ENCODE peak calls at places on chromosomes 12 and 14, in four cellular contexts. One of them, this sample, is unnamed.
A peak's percentile ranks its signal among the peaks of the same experiment; 100 is the strongest.

GRCh38 chr14:56247495-56248087 is 129.4 kb downstream of the PELI2 start:
- DNase-seq in K562: no peak
- DNase-seq in HepG2: peak; percentile 12
- DNase-seq in H1: no peak
- DNase-seq in this sample: no peak

GRCh38 chr12:106227641-106228319 is 20.0 kb downstream of the CKAP4 start:
- DNase-seq in K562: no peak
- DNase-seq in HepG2: peak; percentile 47
- DNase-seq in H1: no peak
- DNase-seq in this sample: no peak

GRCh38 chr12:95248604-95249355 is 31.2 kb downstream of the VEZT start:
- DNase-seq in K562: no peak
- DNase-seq in HepG2: no peak
- DNase-seq in H1: no peak
- DNase-seq in this sample: no peak

GRCh38 chr14:45089813-45090212 is 5.9 kb downstream of the PRPF39 start:
- DNase-seq in K562: no peak
- DNase-seq in HepG2: no peak
- DNase-seq in H1: no peak
- DNase-seq in this sample: no peak

GRCh38 chr14:86774916-86775315 is 1218.1 kb downstream of the GALC start:
- DNase-seq in K562: no peak
- DNase-seq in HepG2: no peak
- DNase-seq in H1: no peak
- DNase-seq in this sample: no peak

GRCh38 chr14:68295316-68295816 is 475.8 kb downstream of the RAD51B start:
- DNase-seq in K562: peak; percentile 91
- DNase-seq in HepG2: peak; percentile 98
- DNase-seq in H1: no peak
- DNase-seq in this sample: no peak

GRCh38 chr12:48000878-48001321 is 3.4 kb downstream of the COL2A1 start:
- DNase-seq in K562: no peak
- DNase-seq in HepG2: no peak
- DNase-seq in H1: no peak
- DNase-seq in this sample: no peak

GRCh38 chr14:54606178-54606577 is 39.2 kb downstream of the SAMD4A start:
- DNase-seq in K562: no peak
- DNase-seq in HepG2: no peak
- DNase-seq in H1: no peak
- DNase-seq in this sample: no peak

GRCh38 chr12:102539651-102540553 is 59.5 kb upstream of the IGF1 start:
- DNase-seq in K562: no peak
- DNase-seq in HepG2: peak; percentile 31
- DNase-seq in H1: no peak
- DNase-seq in this sample: no peak

GRCh38 chr12:70919597-70920035 is 922 bp downstream of the PTPRR start:
- DNase-seq in K562: no peak
- DNase-seq in HepG2: no peak
- DNase-seq in H1: no peak
- DNase-seq in this sample: no peak

GRCh38 chr14:91202234-91202974 is 42.1 kb downstream of the GPR68 start:
- DNase-seq in K562: peak; percentile 73
- DNase-seq in HepG2: no peak
- DNase-seq in H1: no peak
- DNase-seq in this sample: no peak

GRCh38 chr14:102500190-102500661 is 9.3 kb downstream of the ANKRD9 start:
- DNase-seq in K562: no peak
- DNase-seq in HepG2: no peak
- DNase-seq in H1: no peak
- DNase-seq in this sample: no peak

GRCh38 chr14:32345311-32345771 is 16.2 kb downstream of the AKAP6 start:
- DNase-seq in K562: no peak
- DNase-seq in HepG2: no peak
- DNase-seq in H1: no peak
- DNase-seq in this sample: no peak

GRCh38 chr14:32702571-32702970 is 236.1 kb upstream of the NPAS3 start:
- DNase-seq in K562: no peak
- DNase-seq in HepG2: no peak
- DNase-seq in H1: peak; percentile 51
- DNase-seq in this sample: no peak

GRCh38 chr12:88339966-88340365 is 197.9 kb downstream of the TMTC3 start:
- DNase-seq in K562: no peak
- DNase-seq in HepG2: no peak
- DNase-seq in H1: no peak
- DNase-seq in this sample: no peak

GRCh38 chr14:64968167-64968566 is 4.0 kb downstream of the RAB15 start:
- DNase-seq in K562: no peak
- DNase-seq in HepG2: no peak
- DNase-seq in H1: no peak
- DNase-seq in this sample: no peak

GRCh38 chr12:49933793-49934192 is 16.7 kb upstream of the AQP2 start:
- DNase-seq in K562: no peak
- DNase-seq in HepG2: no peak
- DNase-seq in H1: no peak
- DNase-seq in this sample: no peak

GRCh38 chr12:126337556-126337955 is 1272.3 kb downstream of the AACS start:
- DNase-seq in K562: no peak
- DNase-seq in HepG2: no peak
- DNase-seq in H1: no peak
- DNase-seq in this sample: no peak

GRCh38 chr12:11592484-11592883 is 57.0 kb upstream of the ETV6 start:
- DNase-seq in K562: no peak
- DNase-seq in HepG2: no peak
- DNase-seq in H1: no peak
- DNase-seq in this sample: no peak

GRCh38 chr12:1670815-1671268 is 20.0 kb upstream of the ADIPOR2 start:
- DNase-seq in K562: no peak
- DNase-seq in HepG2: no peak
- DNase-seq in H1: no peak
- DNase-seq in this sample: no peak

GRCh38 chr12:88052686-88053085 is 23.5 kb upstream of the C12orf50 start:
- DNase-seq in K562: peak; percentile 19
- DNase-seq in HepG2: peak; percentile 30
- DNase-seq in H1: no peak
- DNase-seq in this sample: no peak

GRCh38 chr12:111775205-111776193 is 8.8 kb downstream of the ALDH2 start:
- DNase-seq in K562: peak; percentile 77
- DNase-seq in HepG2: peak; percentile 80
- DNase-seq in H1: no peak
- DNase-seq in this sample: peak; percentile 70

GRCh38 chr12:46514886-46515285 is 142.3 kb upstream of the SLC38A2 start:
- DNase-seq in K562: no peak
- DNase-seq in HepG2: no peak
- DNase-seq in H1: no peak
- DNase-seq in this sample: no peak

GRCh38 chr14:24311837-24312615 is 724 bp downstream of the LTB4R start:
- DNase-seq in K562: no peak
- DNase-seq in HepG2: no peak
- DNase-seq in H1: no peak
- DNase-seq in this sample: no peak

GRCh38 chr12:5188413-5188930 is 144.8 kb downstream of the KCNA5 start:
- DNase-seq in K562: no peak
- DNase-seq in HepG2: no peak
- DNase-seq in H1: no peak
- DNase-seq in this sample: no peak

GRCh38 chr12:6539276-6540134 is 5.2 kb downstream of the GAPDH start:
- DNase-seq in K562: peak; percentile 30
- DNase-seq in HepG2: no peak
- DNase-seq in H1: no peak
- DNase-seq in this sample: no peak

GRCh38 chr14:68676511-68676943 is 116.3 kb downstream of the ZFP36L1 start:
- DNase-seq in K562: no peak
- DNase-seq in HepG2: peak; percentile 39
- DNase-seq in H1: no peak
- DNase-seq in this sample: no peak

GRCh38 chr12:81294325-81295190 is 216.7 kb downstream of the ACSS3 start:
- DNase-seq in K562: no peak
- DNase-seq in HepG2: no peak
- DNase-seq in H1: no peak
- DNase-seq in this sample: no peak

GRCh38 chr14:65506801-65507200 is 94.3 kb downstream of the FUT8 start:
- DNase-seq in K562: no peak
- DNase-seq in HepG2: peak; percentile 5
- DNase-seq in H1: peak; percentile 10
- DNase-seq in this sample: no peak

GRCh38 chr14:101062611-101063010 is 159.1 kb upstream of the RTL1 start:
- DNase-seq in K562: no peak
- DNase-seq in HepG2: no peak
- DNase-seq in H1: no peak
- DNase-seq in this sample: no peak

GRCh38 chr14:88683119-88683518 is 109.6 kb downstream of the EML5 start:
- DNase-seq in K562: no peak
- DNase-seq in HepG2: no peak
- DNase-seq in H1: no peak
- DNase-seq in this sample: no peak

GRCh38 chr14:66746316-66747006 is 238.5 kb downstream of the GPHN start:
- DNase-seq in K562: peak; percentile 9
- DNase-seq in HepG2: peak; percentile 12
- DNase-seq in H1: no peak
- DNase-seq in this sample: no peak

GRCh38 chr12:92002673-92003382 is 142.8 kb downstream of the BTG1 start:
- DNase-seq in K562: peak; percentile 71
- DNase-seq in HepG2: peak; percentile 4
- DNase-seq in H1: no peak
- DNase-seq in this sample: no peak

GRCh38 chr14:95341115-95341514 is 21.4 kb upstream of the CLMN start:
- DNase-seq in K562: no peak
- DNase-seq in HepG2: no peak
- DNase-seq in H1: no peak
- DNase-seq in this sample: no peak

GRCh38 chr12:57734586-57734985 is 4.0 kb downstream of the AGAP2 start:
- DNase-seq in K562: no peak
- DNase-seq in HepG2: no peak
- DNase-seq in H1: no peak
- DNase-seq in this sample: no peak

DNA sequence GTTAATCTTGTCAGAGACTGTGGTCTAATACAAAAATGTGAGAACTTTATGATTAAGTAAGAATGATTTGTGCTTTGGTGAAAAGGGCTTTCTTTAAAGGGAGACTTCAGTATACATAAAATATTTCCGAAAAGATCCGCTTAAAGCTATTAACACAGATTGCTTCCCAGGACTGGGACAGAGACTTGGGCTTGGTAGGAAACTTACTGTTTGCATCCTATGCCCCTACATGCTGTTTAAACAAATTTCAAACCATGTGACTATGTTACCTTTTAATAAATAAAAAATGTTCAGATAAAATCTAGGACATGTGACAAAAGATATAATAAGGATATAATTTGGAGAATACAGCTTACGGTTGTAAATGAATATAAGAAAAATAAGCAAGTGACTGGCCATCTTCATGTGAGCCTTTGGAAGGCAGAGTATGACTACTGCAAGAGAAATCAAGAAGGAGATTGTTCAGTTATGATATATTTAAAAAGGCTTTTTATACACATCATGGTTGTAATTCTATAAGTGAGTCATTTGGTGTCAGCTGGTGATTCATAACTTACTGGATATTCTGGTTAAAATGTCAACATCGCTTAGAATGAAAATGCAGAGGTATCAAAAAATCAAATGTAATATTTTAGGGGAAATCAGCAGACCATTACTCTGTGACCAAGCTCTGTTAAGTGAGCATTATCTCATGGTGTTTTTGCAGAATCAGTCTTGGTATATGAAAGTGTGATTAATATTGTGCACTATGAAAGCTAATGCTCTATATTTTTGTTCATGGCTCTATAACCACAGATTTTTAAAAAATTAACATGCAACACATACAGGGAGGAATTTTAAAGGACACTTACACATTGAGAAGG is 234.8 kb upstream of the E2F7 start:
- DNase-seq in K562: no peak
- DNase-seq in HepG2: no peak
- DNase-seq in H1: no peak
- DNase-seq in this sample: no peak
- TF ChIP-seq ZNF274 in K562: no peak
- TF ChIP-seq ZNF274 in HepG2: no peak
- TF ChIP-seq ZNF274 in H1: no peak
- TF ChIP-seq ZNF274 in this sample: no peak

GRCh38 chr12:99137124-99137845 is 492.2 kb downstream of the APAF1 start:
- DNase-seq in K562: no peak
- DNase-seq in HepG2: no peak
- DNase-seq in H1: no peak
- DNase-seq in this sample: no peak
- TF ChIP-seq GABPA in K562: no peak
- TF ChIP-seq GABPA in HepG2: no peak
- TF ChIP-seq GABPA in H1: no peak
- TF ChIP-seq GABPA in this sample: no peak

DNA sequence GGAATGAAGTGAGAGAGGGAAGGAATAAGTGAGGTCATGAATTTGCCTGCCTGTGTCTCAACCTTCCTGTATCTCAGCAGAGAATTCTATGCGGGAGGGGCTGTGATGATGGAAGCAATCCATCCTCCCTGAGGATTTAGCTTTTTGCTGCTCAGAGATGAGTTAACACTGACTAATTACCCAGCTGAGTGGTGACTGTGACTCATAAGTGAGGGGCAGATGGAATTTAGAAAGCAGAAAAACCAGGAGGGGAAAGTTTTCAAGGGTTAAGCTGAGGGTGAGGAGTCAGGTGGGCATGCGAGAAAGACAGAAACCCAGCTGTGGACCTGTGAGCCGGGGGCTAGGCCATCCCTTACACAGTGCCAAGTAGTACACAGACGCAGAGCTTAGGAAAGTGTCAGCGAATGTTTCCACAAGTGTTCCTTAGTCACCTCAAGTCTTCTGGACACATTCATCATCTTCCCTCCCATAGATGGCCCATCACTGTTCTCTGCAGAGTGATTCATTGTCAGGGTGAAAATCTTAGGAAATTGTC is 277.9 kb downstream of the IPO8 start:
- DNase-seq in K562: no peak
- DNase-seq in HepG2: no peak
- DNase-seq in H1: no peak
- DNase-seq in this sample: no peak
- TF ChIP-seq ZNF274 in K562: no peak
- TF ChIP-seq ZNF274 in HepG2: no peak
- TF ChIP-seq ZNF274 in H1: no peak
- TF ChIP-seq ZNF274 in this sample: no peak

DNA sequence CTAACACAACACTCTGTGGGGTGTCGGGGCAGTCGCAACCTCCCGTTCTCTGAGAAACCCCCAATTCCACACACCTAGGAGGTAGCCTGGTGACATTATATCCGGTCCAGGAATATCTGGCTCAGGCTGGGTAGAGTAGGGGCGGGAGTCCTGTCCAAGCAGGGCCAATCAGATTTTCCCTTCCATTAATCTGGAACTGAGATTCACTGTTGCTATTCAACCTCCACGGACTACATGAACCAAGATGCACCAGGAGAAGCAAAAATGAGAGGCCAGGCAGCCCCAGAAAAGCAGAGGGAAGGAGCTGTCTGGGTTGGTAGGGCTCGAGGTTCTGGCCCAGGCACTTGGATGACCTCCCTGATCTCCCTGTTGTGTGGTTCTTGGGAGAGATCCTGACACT is 51.0 kb downstream of the NINJ2 start:
- DNase-seq in K562: no peak
- DNase-seq in HepG2: no peak
- DNase-seq in H1: no peak
- DNase-seq in this sample: no peak
- TF ChIP-seq GABPA in K562: no peak
- TF ChIP-seq GABPA in HepG2: no peak
- TF ChIP-seq GABPA in H1: no peak
- TF ChIP-seq GABPA in this sample: no peak

This sample was measured in GM12878.